ENCODE peak calls at places on chromosomes 6 and 20, in nine cellular contexts. R is transverse colon; H is CD8-positive, alpha-beta T cell; A is osteocyte; W is astrocyte; G is fibroblast of pulmonary artery; J is GM10248; I is endothelial cell of umbilical vein; Y is progenitor cell of endocrine pancreas. Q is an unnamed sample.

GRCh38 chr6:100463685-100464161 is 998 bp downstream of the SIM1 start:
- DNase-seq in R (no peak), H (no peak), A (no peak), W (no peak), G (no peak), J (no peak), I (peak; percentile 21), Y (no peak), Q (no peak)

GRCh38 chr20:33796263-33796906 is 14.8 kb upstream of the CHMP4B start:
- DNase-seq in R (peak; percentile 73), H (no peak), A (no peak), W (no peak), G (no peak), J (no peak), I (no peak), Y (peak; percentile 55), Q (no peak)

GRCh38 chr20:53163486-53163885 is 191.3 kb downstream of the TSHZ2 start:
- DNase-seq in R (no peak), H (no peak), A (no peak), W (peak; percentile 99), G (peak; percentile 29), J (no peak), I (no peak), Y (no peak), Q (no peak)

GRCh38 chr6:53326372-53327016 is 22.3 kb downstream of the ELOVL5 start:
- DNase-seq in R (peak; percentile 33), H (no peak), A (peak; percentile 93), W (peak; percentile 100), G (peak; percentile 93), J (no peak), I (peak; percentile 57), Y (no peak), Q (no peak)

GRCh38 chr20:40687384-40688128 is 1.5 kb downstream of the MAFB start:
- DNase-seq in R (no peak), H (no peak), A (no peak), W (peak; percentile 19), G (peak; percentile 22), J (no peak), I (peak; percentile 52), Y (peak; percentile 46), Q (no peak)

GRCh38 chr20:1809121-1809520 is 86.1 kb upstream of the SIRPA start:
- DNase-seq in R (no peak), H (no peak), A (no peak), W (peak; percentile 95), G (peak; percentile 56), J (no peak), I (peak; percentile 28), Y (no peak), Q (no peak)

GRCh38 chr6:64220776-64221175 is 585.2 kb downstream of the PHF3 start:
- DNase-seq in R (no peak), H (no peak), A (no peak), W (no peak), G (no peak), J (no peak), I (no peak), Y (no peak), Q (no peak)

GRCh38 chr6:73073238-73073637 is 152.1 kb downstream of the KHDC1L start:
- DNase-seq in R (no peak), H (no peak), A (no peak), W (no peak), G (no peak), J (no peak), I (no peak), Y (no peak), Q (no peak)

GRCh38 chr6:34053721-34054120 is 92.2 kb downstream of the GRM4 start:
- DNase-seq in R (peak; percentile 43), H (no peak), A (no peak), W (no peak), G (no peak), J (no peak), I (no peak), Y (no peak), Q (no peak)

GRCh38 chr6:138571585-138572199 is 72.4 kb upstream of the NHSL1 start:
- DNase-seq in R (no peak), H (no peak), A (no peak), W (no peak), G (no peak), J (no peak), I (no peak), Y (no peak), Q (no peak)

GRCh38 chr6:148700713-148701392 is 46.0 kb upstream of the UST start:
- DNase-seq in R (peak; percentile 11), H (no peak), A (no peak), W (peak; percentile 30), G (peak; percentile 78), J (peak; percentile 52), I (no peak), Y (no peak), Q (no peak)

GRCh38 chr6:32195902-32196681 is 3.6 kb upstream of the GPSM3 start:
- DNase-seq in R (peak; percentile 92), H (peak; percentile 76), A (peak; percentile 92), W (peak; percentile 85), G (peak; percentile 99), J (peak; percentile 79), I (peak; percentile 99), Y (peak; percentile 75), Q (peak; percentile 82)

GRCh38 chr6:26223677-26224546 is 136.7 kb downstream of the HFE start:
- DNase-seq in R (peak; percentile 79), H (peak; percentile 76), A (no peak), W (peak; percentile 98), G (peak; percentile 96), J (peak; percentile 58), I (peak; percentile 94), Y (no peak), Q (no peak)

GRCh38 chr6:25882066-25882496 is 8.0 kb upstream of the SLC17A3 start:
- DNase-seq in R (peak; percentile 13), H (peak; percentile 71), A (no peak), W (no peak), G (no peak), J (peak; percentile 12), I (peak; percentile 24), Y (peak; percentile 23), Q (no peak)

GRCh38 chr20:4508773-4509172 is 212.9 kb upstream of the PRND start:
- DNase-seq in R (no peak), H (no peak), A (no peak), W (peak; percentile 48), G (no peak), J (no peak), I (peak; percentile 35), Y (no peak), Q (no peak)

GRCh38 chr20:51700809-51701285 is 67.3 kb downstream of the ATP9A start:
- DNase-seq in R (peak; percentile 28), H (no peak), A (no peak), W (no peak), G (peak; percentile 65), J (peak; percentile 50), I (peak; percentile 65), Y (no peak), Q (no peak)

GRCh38 chr6:169692516-169692915 is 9.3 kb downstream of the WDR27 start:
- DNase-seq in R (no peak), H (no peak), A (no peak), W (peak; percentile 14), G (peak; percentile 31), J (no peak), I (no peak), Y (no peak), Q (no peak)

GRCh38 chr6:3887150-3887700 is 38.1 kb downstream of the FAM50B start:
- DNase-seq in R (no peak), H (no peak), A (no peak), W (no peak), G (peak; percentile 68), J (peak; percentile 27), I (peak; percentile 67), Y (no peak), Q (no peak)

GRCh38 chr20:33262658-33263065 is 20.4 kb upstream of the BPIFB1 start:
- DNase-seq in R (no peak), H (no peak), A (no peak), W (peak; percentile 30), G (peak; percentile 65), J (no peak), I (peak; percentile 40), Y (peak; percentile 47), Q (no peak)

GRCh38 chr6:158801655-158802294 is 17.4 kb downstream of the EZR start:
- DNase-seq in R (peak; percentile 85), H (no peak), A (no peak), W (no peak), G (no peak), J (no peak), I (no peak), Y (no peak), Q (no peak)

DNA sequence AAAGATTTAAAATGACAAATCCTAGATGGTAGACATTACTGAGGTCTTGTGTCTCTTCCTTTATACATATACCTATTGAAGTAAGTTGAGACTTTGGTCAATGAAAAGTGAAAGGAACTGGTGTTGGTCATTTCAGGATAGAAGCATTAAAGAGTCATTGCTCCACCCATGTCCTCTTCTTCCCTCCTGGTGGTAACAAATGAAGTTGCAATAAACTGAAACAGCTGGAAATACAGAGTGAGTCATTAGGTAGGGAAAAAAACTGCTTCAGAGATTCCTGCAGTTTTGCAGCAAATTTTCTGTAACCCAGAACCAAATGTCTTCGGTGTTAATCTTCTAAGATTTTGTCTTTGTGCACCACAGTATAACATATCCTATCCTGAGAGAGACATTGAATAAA is 447.9 kb downstream of the EYS start:
- DNase-seq in R (no peak), H (no peak), A (no peak), W (peak; percentile 6), G (peak; percentile 33), J (no peak), I (peak; percentile 35), Y (no peak), Q (no peak)
- TF ChIP-seq CTCF in R (no peak), H (no peak), A (peak; percentile 29), W (peak; percentile 31), G (peak; percentile 35), J (no peak), I (peak; percentile 20), Y (peak; percentile 20), Q (no peak)

GRCh38 chr6:163655217-163656121 is 241.0 kb downstream of the QKI start:
- DNase-seq in R (no peak), H (no peak), A (no peak), W (no peak), G (no peak), J (no peak), I (no peak), Y (no peak), Q (no peak)
- TF ChIP-seq CTCF in R (no peak), H (no peak), A (no peak), W (no peak), G (no peak), J (no peak), I (no peak), Y (no peak), Q (peak; percentile 32)

DNA sequence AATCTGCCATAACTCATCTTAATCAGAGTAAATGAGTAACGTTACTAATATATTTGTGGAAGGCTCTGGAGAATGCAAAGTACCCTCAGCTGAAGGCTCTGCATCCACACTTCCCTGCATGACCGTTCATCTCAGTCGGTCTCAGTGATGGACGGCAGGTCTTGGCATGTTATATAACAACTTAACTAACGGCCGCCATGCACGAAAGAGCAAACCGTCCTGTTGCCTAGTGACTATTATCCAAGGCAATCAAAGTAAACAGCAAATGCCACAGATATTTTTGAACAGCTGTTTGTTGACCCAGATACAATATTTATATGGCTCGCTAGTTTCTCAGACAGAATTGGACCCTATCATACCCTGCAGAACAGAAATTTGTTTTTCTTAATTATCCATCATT is 194.9 kb upstream of the SMLR1 start:
- DNase-seq in R (no peak), H (no peak), A (no peak), W (no peak), G (no peak), J (no peak), I (no peak), Y (no peak), Q (no peak)
- TF ChIP-seq CTCF in R (no peak), H (no peak), A (no peak), W (no peak), G (no peak), J (no peak), I (no peak), Y (no peak), Q (no peak)

GRCh38 chr20:23320317-23320716 is 30.3 kb upstream of the NXT1 start:
- DNase-seq in R (no peak), H (no peak), A (no peak), W (no peak), G (peak; percentile 33), J (no peak), I (peak; percentile 21), Y (no peak), Q (no peak)
- TF ChIP-seq CTCF in R (peak; percentile 35), H (no peak), A (peak; percentile 44), W (peak; percentile 32), G (peak; percentile 55), J (no peak), I (peak; percentile 50), Y (peak; percentile 52), Q (peak; percentile 68)

Q was measured in CD14-positive monocyte.